ENCODE peak calls at places on chromosomes 3 and 15, in five cellular contexts. I is astrocyte, V is GM13977, R is uterus, M is dorsolateral prefrontal cortex. P is an unnamed sample.

GRCh38 chr3:98552232-98553020 is 20.6 kb downstream of the GPR15 start:
- DNase-seq in V (no peak), I (no peak), R (no peak), M (no peak), P (no peak)

GRCh38 chr3:11170052-11170770 is 15.9 kb downstream of the HRH1 start:
- DNase-seq in I (peak), V (no peak), M (no peak), R (no peak), P (no peak)

GRCh38 chr3:61584494-61584893 is 23.1 kb downstream of the PTPRG start:
- DNase-seq in M (no peak), R (no peak), I (no peak), V (no peak), P (no peak)

GRCh38 chr3:195556390-195556789 is 13.3 kb upstream of the PPP1R2 start:
- DNase-seq in V (no peak), I (no peak), M (peak), R (no peak), P (peak)

GRCh38 chr3:147373301-147373700 is 33.0 kb downstream of the ZIC4 start:
- DNase-seq in R (no peak), M (no peak), V (no peak), I (no peak), P (no peak)

GRCh38 chr3:193791041-193792032 is 198.3 kb downstream of the OPA1 start:
- DNase-seq in V (no peak), I (no peak), M (no peak), R (no peak), P (no peak)

GRCh38 chr3:164365242-164365641 is 713.1 kb downstream of the SI start:
- DNase-seq in M (no peak), I (no peak), R (no peak), V (no peak), P (no peak)

GRCh38 chr3:71710906-71711494 is 14.2 kb downstream of the EIF4E3 start:
- DNase-seq in R (no peak), I (peak), V (peak), M (no peak), P (no peak)

GRCh38 chr3:153621988-153622387 is 460.0 kb downstream of the RAP2B start:
- DNase-seq in R (no peak), V (peak), M (no peak), I (no peak), P (no peak)

GRCh38 chr3:179681492-179682263 is 28.8 kb downstream of the USP13 start:
- DNase-seq in I (no peak), M (no peak), V (no peak), R (no peak), P (no peak)

GRCh38 chr3:115977866-115978265 is 354.6 kb downstream of the GAP43 start:
- DNase-seq in M (no peak), V (no peak), R (no peak), I (no peak), P (peak)

GRCh38 chr3:134905647-134905935 is 110.5 kb downstream of the EPHB1 start:
- DNase-seq in V (no peak), I (no peak), M (no peak), R (no peak), P (no peak)

GRCh38 chr15:57554063-57554820 is 37.5 kb upstream of the MYZAP start:
- DNase-seq in I (peak), M (no peak), V (no peak), R (no peak), P (no peak)

GRCh38 chr3:165816209-165816608 is 21.0 kb downstream of the BCHE start:
- DNase-seq in R (no peak), I (no peak), V (no peak), M (no peak), P (no peak)

GRCh38 chr3:1692428-1692827 is 406.2 kb upstream of the CNTN4 start:
- DNase-seq in M (no peak), V (no peak), R (no peak), I (no peak), P (no peak)

GRCh38 chr3:99783009-99783573 is 34.6 kb upstream of the CMSS1 start:
- DNase-seq in I (peak), V (no peak), M (no peak), R (no peak), P (no peak)

GRCh38 chr15:70613259-70613658 is 150.1 kb downstream of the UACA start:
- DNase-seq in M (no peak), I (no peak), R (no peak), V (no peak), P (no peak)

GRCh38 chr15:65805019-65805738 is 13.1 kb upstream of the DENND4A start:
- DNase-seq in I (no peak), R (no peak), M (no peak), V (no peak), P (no peak)

GRCh38 chr3:128217702-128218475 is 64.6 kb downstream of the EEFSEC start:
- DNase-seq in V (peak), R (no peak), M (no peak), I (peak), P (no peak)

GRCh38 chr3:10263549-10264363 is 15.5 kb downstream of the TATDN2 start:
- DNase-seq in V (no peak), R (peak), I (peak), M (no peak), P (peak)

GRCh38 chr3:52155912-52156311 is 1.7 kb upstream of the POC1A start:
- DNase-seq in I (no peak), M (no peak), V (no peak), R (no peak), P (no peak)

GRCh38 chr15:70258369-70259029 is 160.8 kb upstream of the TLE3 start:
- DNase-seq in V (no peak), I (peak), M (no peak), R (no peak), P (no peak)

GRCh38 chr3:325495-325894 is 128.9 kb downstream of the CHL1 start:
- DNase-seq in I (no peak), R (no peak), V (no peak), M (no peak), P (no peak)

GRCh38 chr3:141076821-141077571 is 25.8 kb downstream of the SPSB4 start:
- DNase-seq in R (peak), V (no peak), M (peak), I (peak), P (peak)

GRCh38 chr15:65095747-65096104 is 19.2 kb downstream of the KBTBD13 start:
- DNase-seq in I (no peak), V (no peak), R (no peak), M (no peak), P (no peak)

GRCh38 chr3:65107174-65107573 is 419.4 kb upstream of the ADAMTS9 start:
- DNase-seq in I (peak), V (no peak), M (no peak), R (peak), P (no peak)

GRCh38 chr15:45150997-45151396 is 21.2 kb downstream of the DUOX1 start:
- DNase-seq in V (no peak), R (no peak), I (no peak), M (no peak), P (no peak)

GRCh38 chr3:184333700-184334099 is 3.7 kb upstream of the FAM131A start:
- DNase-seq in I (no peak), V (no peak), M (no peak), R (no peak), P (no peak)

GRCh38 chr15:90294601-90295269 is 29.3 kb downstream of the NGRN start:
- DNase-seq in M (no peak), V (no peak), I (no peak), R (peak), P (peak)

GRCh38 chr3:193680220-193680619 is 87.2 kb downstream of the OPA1 start:
- DNase-seq in M (no peak), R (no peak), V (no peak), I (peak), P (no peak)

GRCh38 chr3:11212301-11212613 is 58.0 kb downstream of the HRH1 start:
- DNase-seq in M (no peak), I (peak), R (no peak), V (no peak), P (no peak)

DNA sequence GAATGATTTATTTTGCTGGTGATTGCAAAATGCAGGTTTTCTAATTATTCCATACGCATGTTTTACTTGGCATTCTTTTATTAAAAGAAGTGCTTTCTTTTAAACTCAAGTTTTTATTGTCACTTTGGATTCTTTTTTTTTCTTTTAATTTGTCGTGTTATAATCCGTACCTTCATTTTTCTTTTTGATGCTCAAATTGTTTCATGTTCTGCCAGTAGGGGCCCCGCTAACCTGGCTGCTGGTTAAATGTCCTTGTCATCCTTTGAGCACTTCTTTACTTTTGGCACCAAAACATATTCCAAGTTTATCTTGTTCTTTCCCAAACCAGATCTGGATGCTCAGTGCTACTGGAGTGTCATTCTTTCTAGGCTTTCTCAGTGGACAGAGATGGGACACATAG is 31.6 kb downstream of the MED12L start:
- DNase-seq in I (no peak), M (no peak), V (no peak), R (no peak), P (no peak)
- TF ChIP-seq CTCF in I (no peak), M (no peak), V (no peak), R (no peak), P (no peak)

GRCh38 chr3:33007776-33008175 is 56.3 kb downstream of the CCR4 start:
- DNase-seq in M (no peak), I (no peak), R (no peak), V (no peak), P (no peak)
- TF ChIP-seq CTCF in M (no peak), I (no peak), R (no peak), V (no peak), P (no peak)

GRCh38 chr3:48157950-48158376 is 30.3 kb downstream of the CDC25A start:
- DNase-seq in R (peak), I (peak), M (peak), V (peak), P (peak)
- TF ChIP-seq CTCF in R (peak), I (peak), M (peak), V (peak), P (peak)

GRCh38 chr3:174329321-174329720 is 529.8 kb upstream of the NAALADL2 start:
- DNase-seq in M (no peak), I (peak), R (no peak), V (no peak), P (no peak)

GRCh38 chr3:174322789-174323188 is 536.3 kb upstream of the NAALADL2 start:
- DNase-seq in R (no peak), I (no peak), M (no peak), V (no peak), P (no peak)

GRCh38 chr3:174321549-174321948 is 537.6 kb upstream of the NAALADL2 start:
- DNase-seq in R (no peak), V (no peak), I (no peak), M (no peak), P (no peak)

GRCh38 chr3:174330303-174330702 is 528.8 kb upstream of the NAALADL2 start:
- DNase-seq in M (no peak), I (peak), V (no peak), R (no peak), P (no peak)

DNA sequence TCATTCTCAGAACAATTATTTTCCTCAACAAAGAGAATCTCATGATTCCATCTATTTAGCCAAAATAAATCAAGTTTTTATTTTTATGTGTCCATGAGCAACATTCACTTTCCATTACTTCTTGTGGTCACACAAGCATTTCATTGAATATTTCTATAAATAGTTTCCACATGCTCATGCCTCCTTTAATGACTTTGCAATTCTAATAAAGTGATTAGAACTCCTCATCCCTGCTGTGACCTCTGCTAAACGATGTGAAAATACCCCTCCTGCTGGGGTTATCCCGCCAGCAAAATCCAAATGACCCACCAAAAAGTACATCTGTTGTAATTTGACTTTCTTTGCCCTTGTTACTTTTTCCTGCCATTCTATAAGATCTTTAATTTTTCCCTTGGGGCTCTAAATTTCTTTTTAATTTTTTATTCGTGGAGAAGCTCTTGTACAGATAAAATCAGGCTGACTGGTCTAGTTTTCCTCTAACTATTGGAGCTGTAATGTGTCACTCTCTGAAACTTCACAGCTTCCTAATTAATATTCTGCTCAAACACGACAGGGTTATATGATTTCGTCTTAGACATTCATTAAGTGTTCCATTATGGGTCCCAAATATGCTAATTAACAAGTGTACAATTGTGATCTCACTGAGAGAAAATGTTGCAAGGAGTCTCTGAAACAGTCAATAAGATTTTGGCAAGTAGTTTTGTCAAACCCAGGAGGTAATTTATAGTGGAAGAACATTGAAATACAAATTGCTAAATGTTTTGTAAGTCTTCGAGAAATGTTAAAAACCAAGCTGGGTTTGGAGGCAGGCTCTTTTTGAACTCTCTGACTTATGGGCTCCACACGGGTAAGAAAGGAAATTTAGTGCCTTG is 533.1 kb upstream of the NAALADL2 start:
- DNase-seq in V (no peak), R (no peak), I (peak), M (no peak), P (no peak)
- TF ChIP-seq CTCF in V (no peak), R (no peak), I (no peak), M (no peak), P (no peak)

GRCh38 chr3:72888546-72889309 is 882 bp downstream of the GXYLT2 start:
- DNase-seq in R (peak), M (no peak), I (peak), V (no peak), P (no peak)
- TF ChIP-seq CTCF in R (no peak), M (no peak), I (no peak), V (no peak), P (no peak)

P was measured in WTC11.